ENCODE peak calls at places on chromosomes 5 and 9, in nine cellular contexts. I, F, V, A, Z, L, Q, D and S are unnamed samples.

GRCh38 chr9:1353291-1353690 is 303.1 kb downstream of the DMRT2 start:
- DNase-seq in I (no peak), F (no peak), V (no peak), A (no peak), Z (no peak), L (no peak), Q (no peak), D (peak), S (peak)

GRCh38 chr5:81313686-81314085 is 12.3 kb downstream of the ZCCHC9 start:
- DNase-seq in I (no peak), F (no peak), V (no peak), A (no peak), Z (no peak), L (no peak), Q (no peak), D (no peak), S (no peak)

GRCh38 chr5:174436805-174437204 is 287.6 kb upstream of the MSX2 start:
- DNase-seq in I (no peak), F (no peak), V (no peak), A (no peak), Z (no peak), L (no peak), Q (no peak), D (no peak), S (no peak)

GRCh38 chr9:137167113-137167751 is 2.6 kb downstream of the LRRC26 start:
- DNase-seq in I (no peak), F (no peak), V (peak), A (no peak), Z (no peak), L (no peak), Q (no peak), D (no peak), S (no peak)

GRCh38 chr5:154937186-154937717 is 759 bp downstream of the GEMIN5 start:
- DNase-seq in I (no peak), F (peak), V (no peak), A (no peak), Z (peak), L (no peak), Q (no peak), D (no peak), S (no peak)

GRCh38 chr5:127028822-127029457 is 1.4 kb downstream of the MARCHF3 start:
- DNase-seq in I (no peak), F (no peak), V (peak), A (no peak), Z (peak), L (peak), Q (no peak), D (no peak), S (no peak)

GRCh38 chr9:120855827-120856636 is 13.3 kb upstream of the PSMD5 start:
- DNase-seq in I (no peak), F (no peak), V (peak), A (no peak), Z (no peak), L (no peak), Q (no peak), D (no peak), S (no peak)

GRCh38 chr5:8005416-8005815 is 136.5 kb downstream of the MTRR start:
- DNase-seq in I (no peak), F (no peak), V (no peak), A (no peak), Z (no peak), L (no peak), Q (no peak), D (no peak), S (no peak)

GRCh38 chr9:131434673-131435072 is 40.8 kb downstream of the PRRC2B start:
- DNase-seq in I (no peak), F (no peak), V (no peak), A (peak), Z (no peak), L (no peak), Q (no peak), D (no peak), S (no peak)

GRCh38 chr5:133820516-133820915 is 147.9 kb downstream of the C5orf15 start:
- DNase-seq in I (no peak), F (no peak), V (no peak), A (no peak), Z (peak), L (no peak), Q (no peak), D (no peak), S (no peak)

GRCh38 chr5:179732918-179733763 is 519 bp downstream of the MAML1 start:
- DNase-seq in I (peak), F (peak), V (peak), A (peak), Z (peak), L (peak), Q (peak), D (peak), S (peak)

GRCh38 chr5:172115541-172115982 is 72.5 kb downstream of the STK10 start:
- DNase-seq in I (no peak), F (no peak), V (no peak), A (no peak), Z (no peak), L (peak), Q (no peak), D (peak), S (no peak)

GRCh38 chr9:114484854-114485443 is 20.3 kb downstream of the WHRN start:
- DNase-seq in I (no peak), F (peak), V (peak), A (no peak), Z (peak), L (peak), Q (no peak), D (peak), S (peak)

GRCh38 chr5:174750720-174751119 is 26.3 kb downstream of the MSX2 start:
- DNase-seq in I (no peak), F (peak), V (no peak), A (no peak), Z (peak), L (no peak), Q (no peak), D (peak), S (no peak)

GRCh38 chr9:124257865-124258764 is at the start of gene NEK6:
- DNase-seq in I (no peak), F (peak), V (no peak), A (peak), Z (peak), L (peak), Q (peak), D (no peak), S (peak)